ENCODE peak calls at places on chromosomes 16 and 17, in eight cellular contexts. S is HEK293T; P is astrocyte of the cerebellum; Z is NCI-H1092 treated with DMSO at 0.1 percent for 48 hours; V is T-cell; I is cardiac fibroblast; C is right cardiac atrium; G is activated T-helper 1 cell treated with anti-CD3 and anti-CD28 coated beads, Interleukin-2, amount 50 U/mL, for 16 hours. X is an unnamed sample.

GRCh38 chr16:88505405-88506082 is 52.5 kb downstream of the ZFPM1 start:
- DNase-seq in S (peak; percentile 71), P (no peak), Z (peak; percentile 62), V (peak; percentile 69), I (peak; percentile 9), C (peak; percentile 81), G (peak; percentile 29), X (no peak)

GRCh38 chr17:76124582-76125390 is 16.3 kb downstream of the FOXJ1 start:
- DNase-seq in S (peak; percentile 61), P (no peak), Z (no peak), V (no peak), I (peak; percentile 16), C (no peak), G (no peak), X (no peak)

GRCh38 chr16:82452002-82452741 is 174.6 kb upstream of the CDH13 start:
- DNase-seq in S (no peak), P (no peak), Z (no peak), V (no peak), I (no peak), C (no peak), G (no peak), X (no peak)

GRCh38 chr16:13803974-13804373 is 116.0 kb upstream of the ERCC4 start:
- DNase-seq in S (no peak), P (no peak), Z (no peak), V (no peak), I (no peak), C (no peak), G (no peak), X (no peak)

GRCh38 chr16:87626401-87626800 is 24.1 kb downstream of the JPH3 start:
- DNase-seq in S (no peak), P (no peak), Z (no peak), V (no peak), I (no peak), C (peak; percentile 18), G (no peak), X (no peak)

GRCh38 chr16:85157813-85158701 is 45.8 kb upstream of the CIBAR2 start:
- DNase-seq in S (no peak), P (no peak), Z (no peak), V (peak; percentile 4), I (no peak), C (peak; percentile 63), G (no peak), X (no peak)

GRCh38 chr17:32483451-32484019 is 3.3 kb upstream of the CDK5R1 start:
- DNase-seq in S (peak; percentile 53), P (peak; percentile 68), Z (peak; percentile 82), V (peak; percentile 26), I (peak; percentile 83), C (peak; percentile 95), G (no peak), X (peak; percentile 77)

GRCh38 chr16:11681977-11682654 is 13.9 kb downstream of the SNN start:
- DNase-seq in S (no peak), P (no peak), Z (no peak), V (no peak), I (no peak), C (no peak), G (no peak), X (peak; percentile 57)

GRCh38 chr16:55811811-55812210 is 21.1 kb downstream of the CES1 start:
- DNase-seq in S (no peak), P (no peak), Z (no peak), V (no peak), I (no peak), C (no peak), G (no peak), X (no peak)

GRCh38 chr16:30923554-30924085 is at the start of gene FBXL19:
- DNase-seq in S (no peak), P (no peak), Z (no peak), V (no peak), I (no peak), C (peak; percentile 80), G (no peak), X (no peak)

GRCh38 chr16:72125635-72126428 is 32.2 kb downstream of the DHX38 start:
- DNase-seq in S (no peak), P (no peak), Z (no peak), V (no peak), I (no peak), C (no peak), G (no peak), X (peak; percentile 25)

GRCh38 chr17:60390881-60391418 is 983 bp downstream of the USP32 start:
- DNase-seq in S (peak; percentile 31), P (no peak), Z (peak; percentile 51), V (no peak), I (peak; percentile 41), C (peak; percentile 48), G (peak; percentile 5), X (no peak)

GRCh38 chr17:68290955-68291835 is at the start of the genes ARSG and SLC16A6:
- DNase-seq in S (peak; percentile 82), P (no peak), Z (peak; percentile 70), V (peak; percentile 83), I (peak; percentile 44), C (peak; percentile 82), G (peak; percentile 78), X (peak; percentile 86)

GRCh38 chr16:87344931-87345631 is 27.9 kb upstream of the C16orf95 start:
- DNase-seq in S (no peak), P (no peak), Z (no peak), V (peak; percentile 36), I (no peak), C (peak; percentile 79), G (peak; percentile 12), X (no peak)

GRCh38 chr17:51677875-51678274 is 417.5 kb downstream of the UTP18 start:
- DNase-seq in S (no peak), P (no peak), Z (no peak), V (no peak), I (no peak), C (no peak), G (no peak), X (no peak)

GRCh38 chr16:82509636-82510035 is 117.1 kb upstream of the CDH13 start:
- DNase-seq in S (no peak), P (no peak), Z (no peak), V (no peak), I (no peak), C (no peak), G (no peak), X (no peak)

GRCh38 chr17:5181509-5182305 is 10.0 kb downstream of the ZNF594 start:
- DNase-seq in S (no peak), P (no peak), Z (no peak), V (no peak), I (peak; percentile 12), C (no peak), G (no peak), X (no peak)

GRCh38 chr17:1709403-1709891 is 730 bp downstream of the TLCD2 start:
- DNase-seq in S (no peak), P (no peak), Z (no peak), V (no peak), I (no peak), C (no peak), G (no peak), X (no peak)

GRCh38 chr17:7322520-7323194 is 6.5 kb downstream of the NEURL4 start:
- DNase-seq in S (no peak), P (no peak), Z (no peak), V (no peak), I (no peak), C (peak; percentile 49), G (no peak), X (no peak)

GRCh38 chr16:84177740-84178070 is 9.2 kb downstream of the TAF1C start:
- DNase-seq in S (no peak), P (no peak), Z (no peak), V (no peak), I (peak; percentile 44), C (peak; percentile 69), G (no peak), X (no peak)

GRCh38 chr17:43588121-43588520 is 42.0 kb upstream of the ETV4 start:
- DNase-seq in S (no peak), P (no peak), Z (no peak), V (no peak), I (peak; percentile 27), C (no peak), G (no peak), X (no peak)

GRCh38 chr17:78223765-78224164 is 7.7 kb upstream of the TMEM235 start:
- DNase-seq in S (no peak), P (no peak), Z (no peak), V (no peak), I (no peak), C (no peak), G (no peak), X (no peak)

GRCh38 chr17:53919356-53919755 is 96.6 kb downstream of the KIF2B start:
- DNase-seq in S (no peak), P (no peak), Z (no peak), V (no peak), I (no peak), C (no peak), G (no peak), X (no peak)

GRCh38 chr16:58000706-58001676 is at the start of gene USB1:
- DNase-seq in S (peak; percentile 96), P (peak; percentile 40), Z (peak; percentile 76), V (peak; percentile 77), I (peak; percentile 78), C (peak; percentile 95), G (peak; percentile 78), X (peak; percentile 98)